ENCODE peak calls at places on chromosomes 3 and 15, in four cellular contexts. One of them, this sample, is unnamed.

GRCh38 chr15:29568840-29569532 is 253.3 kb downstream of the TJP1 start:
- DNase-seq in AG10803: no peak
- DNase-seq in PC-9: no peak
- DNase-seq in astrocyte of the cerebellum: no peak
- DNase-seq in this sample: peak

GRCh38 chr3:14452676-14453367 is 50.4 kb downstream of the SLC6A6 start:
- DNase-seq in AG10803: peak
- DNase-seq in PC-9: peak
- DNase-seq in astrocyte of the cerebellum: peak
- DNase-seq in this sample: peak

GRCh38 chr15:72236381-72237285 is 5.6 kb upstream of the PKM start:
- DNase-seq in AG10803: no peak
- DNase-seq in PC-9: no peak
- DNase-seq in astrocyte of the cerebellum: no peak
- DNase-seq in this sample: no peak

GRCh38 chr3:23761440-23761896 is 44.3 kb upstream of the UBE2E1 start:
- DNase-seq in AG10803: no peak
- DNase-seq in PC-9: peak
- DNase-seq in astrocyte of the cerebellum: no peak
- DNase-seq in this sample: peak

GRCh38 chr3:146163584-146163983 is 2.6 kb upstream of the PLOD2 start:
- DNase-seq in AG10803: peak
- DNase-seq in PC-9: no peak
- DNase-seq in astrocyte of the cerebellum: peak
- DNase-seq in this sample: peak

GRCh38 chr3:70064194-70064787 is 64.8 kb downstream of the SAMMSON start:
- DNase-seq in AG10803: peak
- DNase-seq in PC-9: no peak
- DNase-seq in astrocyte of the cerebellum: peak
- DNase-seq in this sample: peak

GRCh38 chr15:91456251-91456718 is 356.2 kb downstream of the SV2B start:
- DNase-seq in AG10803: peak
- DNase-seq in PC-9: peak
- DNase-seq in astrocyte of the cerebellum: peak
- DNase-seq in this sample: no peak

GRCh38 chr3:123068227-123069020 is 1.6 kb downstream of the PDIA5 start:
- DNase-seq in AG10803: no peak
- DNase-seq in PC-9: peak
- DNase-seq in astrocyte of the cerebellum: no peak
- DNase-seq in this sample: no peak

GRCh38 chr15:31111091-31111647 is 9.6 kb upstream of the TRPM1 start:
- DNase-seq in AG10803: peak
- DNase-seq in PC-9: no peak
- DNase-seq in astrocyte of the cerebellum: no peak
- DNase-seq in this sample: peak

GRCh38 chr15:29656636-29657475 is 165.4 kb downstream of the TJP1 start:
- DNase-seq in AG10803: no peak
- DNase-seq in PC-9: no peak
- DNase-seq in astrocyte of the cerebellum: no peak
- DNase-seq in this sample: no peak

GRCh38 chr3:42377681-42378080 is 32.7 kb downstream of the LYZL4 start:
- DNase-seq in AG10803: no peak
- DNase-seq in PC-9: no peak
- DNase-seq in astrocyte of the cerebellum: no peak
- DNase-seq in this sample: no peak

GRCh38 chr15:73584699-73585420 is 48.3 kb downstream of the NPTN start:
- DNase-seq in AG10803: peak
- DNase-seq in PC-9: no peak
- DNase-seq in astrocyte of the cerebellum: no peak
- DNase-seq in this sample: no peak

GRCh38 chr15:48604567-48604966 is 40.9 kb downstream of the FBN1 start:
- DNase-seq in AG10803: peak
- DNase-seq in PC-9: no peak
- DNase-seq in astrocyte of the cerebellum: no peak
- DNase-seq in this sample: peak

GRCh38 chr3:55481067-55481917 is 5.8 kb downstream of the WNT5A start:
- DNase-seq in AG10803: peak
- DNase-seq in PC-9: no peak
- DNase-seq in astrocyte of the cerebellum: no peak
- DNase-seq in this sample: peak

GRCh38 chr15:81168680-81169079 is 28.0 kb upstream of the IL16 start:
- DNase-seq in AG10803: no peak
- DNase-seq in PC-9: no peak
- DNase-seq in astrocyte of the cerebellum: no peak
- DNase-seq in this sample: no peak

GRCh38 chr3:75001330-75001729 is 386.9 kb upstream of the CNTN3 start:
- DNase-seq in AG10803: peak
- DNase-seq in PC-9: no peak
- DNase-seq in astrocyte of the cerebellum: no peak
- DNase-seq in this sample: no peak

GRCh38 chr15:69543681-69544080 is 91.1 kb downstream of the RPLP1 start:
- DNase-seq in AG10803: no peak
- DNase-seq in PC-9: no peak
- DNase-seq in astrocyte of the cerebellum: no peak
- DNase-seq in this sample: no peak

GRCh38 chr15:44711089-44711355 is at the start of gene PATL2:
- DNase-seq in AG10803: no peak
- DNase-seq in PC-9: no peak
- DNase-seq in astrocyte of the cerebellum: no peak
- DNase-seq in this sample: no peak

GRCh38 chr3:181103605-181104004 is 114.1 kb upstream of the DNAJC19 start:
- DNase-seq in AG10803: no peak
- DNase-seq in PC-9: peak
- DNase-seq in astrocyte of the cerebellum: no peak
- DNase-seq in this sample: no peak

GRCh38 chr3:100335137-100335833 is 728 bp downstream of the NIT2 start:
- DNase-seq in AG10803: no peak
- DNase-seq in PC-9: peak
- DNase-seq in astrocyte of the cerebellum: no peak
- DNase-seq in this sample: no peak

GRCh38 chr15:80554526-80554925 is 140.6 kb upstream of the ABHD17C start:
- DNase-seq in AG10803: peak
- DNase-seq in PC-9: no peak
- DNase-seq in astrocyte of the cerebellum: no peak
- DNase-seq in this sample: no peak

GRCh38 chr3:152299243-152299976 is 30.7 kb downstream of the MBNL1 start:
- DNase-seq in AG10803: no peak
- DNase-seq in PC-9: no peak
- DNase-seq in astrocyte of the cerebellum: no peak
- DNase-seq in this sample: no peak

GRCh38 chr3:13452490-13453335 is 27.4 kb upstream of the HDAC11 start:
- DNase-seq in AG10803: peak
- DNase-seq in PC-9: peak
- DNase-seq in astrocyte of the cerebellum: peak
- DNase-seq in this sample: peak

This sample was measured in foreskin fibroblast.